ENCODE peak calls at places on chromosomes 7 and 10, in eight cellular contexts. Y is WTC11, D is B cell, A is cardiac muscle cell, X is AG10803, J is HFFc6, W is left lung, M is MCF 10A. I is an unnamed sample.

GRCh38 chr7:55054252-55054651 is 35.4 kb downstream of the EGFR start:
- DNase-seq in Y (no peak), D (no peak), A (no peak), X (peak), J (no peak), W (no peak), M (no peak), I (no peak)

GRCh38 chr10:111039522-111039921 is 37.3 kb upstream of the ADRA2A start:
- DNase-seq in Y (no peak), D (no peak), A (no peak), X (no peak), J (no peak), W (no peak), M (no peak), I (no peak)

GRCh38 chr7:97094531-97094930 is 23.0 kb upstream of the SDHAF3 start:
- DNase-seq in Y (no peak), D (no peak), A (no peak), X (no peak), J (no peak), W (no peak), M (no peak), I (no peak)

GRCh38 chr10:84820121-84820520 is 491.7 kb downstream of the CCSER2 start:
- DNase-seq in Y (no peak), D (no peak), A (no peak), X (no peak), J (no peak), W (no peak), M (peak), I (no peak)

GRCh38 chr10:13891542-13892431 is 305.0 kb downstream of the PRPF18 start:
- DNase-seq in Y (peak), D (peak), A (peak), X (peak), J (no peak), W (peak), M (no peak), I (no peak)

GRCh38 chr7:130922206-130923112 is 188.5 kb upstream of the KLF14 start:
- DNase-seq in Y (no peak), D (no peak), A (no peak), X (no peak), J (no peak), W (no peak), M (no peak), I (no peak)

GRCh38 chr7:35714407-35714806 is 19.5 kb upstream of the HERPUD2 start:
- DNase-seq in Y (no peak), D (no peak), A (no peak), X (no peak), J (no peak), W (no peak), M (no peak), I (no peak)

GRCh38 chr7:91050677-91051076 is 213.6 kb upstream of the FZD1 start:
- DNase-seq in Y (no peak), D (peak), A (no peak), X (no peak), J (no peak), W (no peak), M (no peak), I (no peak)

GRCh38 chr7:152709307-152710133 is 33.6 kb upstream of the XRCC2 start:
- DNase-seq in Y (no peak), D (no peak), A (no peak), X (no peak), J (no peak), W (no peak), M (peak), I (no peak)

GRCh38 chr10:44510716-44511115 is 125.8 kb upstream of the CXCL12 start:
- DNase-seq in Y (no peak), D (no peak), A (peak), X (peak), J (peak), W (no peak), M (peak), I (peak)

GRCh38 chr10:88318803-88319202 is 264.3 kb downstream of the RNLS start:
- DNase-seq in Y (peak), D (no peak), A (no peak), X (no peak), J (no peak), W (no peak), M (peak), I (no peak)

GRCh38 chr10:89086801-89087513 is 96.4 kb downstream of the FAS start:
- DNase-seq in Y (peak), D (no peak), A (peak), X (peak), J (peak), W (peak), M (peak), I (peak)

GRCh38 chr10:24440817-24441790 is 232.2 kb downstream of the KIAA1217 start:
- DNase-seq in Y (no peak), D (no peak), A (no peak), X (peak), J (peak), W (no peak), M (no peak), I (no peak)

GRCh38 chr7:70340236-70340635 is 742.0 kb downstream of the AUTS2 start:
- DNase-seq in Y (no peak), D (no peak), A (no peak), X (no peak), J (no peak), W (no peak), M (no peak), I (no peak)

GRCh38 chr10:71769279-71769823 is 4.0 kb downstream of the VSIR start:
- DNase-seq in Y (no peak), D (peak), A (no peak), X (no peak), J (peak), W (no peak), M (no peak), I (no peak)

GRCh38 chr10:68167271-68167670 is 58.0 kb downstream of the MYPN start:
- DNase-seq in Y (no peak), D (no peak), A (no peak), X (peak), J (no peak), W (no peak), M (no peak), I (no peak)

GRCh38 chr7:116417593-116418345 is 81.8 kb upstream of the CAV2 start:
- DNase-seq in Y (no peak), D (no peak), A (peak), X (no peak), J (no peak), W (no peak), M (no peak), I (no peak)

GRCh38 chr7:108406474-108406873 is 49.8 kb downstream of the NRCAM start:
- DNase-seq in Y (no peak), D (no peak), A (peak), X (peak), J (no peak), W (no peak), M (peak), I (peak)

GRCh38 chr10:72218756-72219155 is 2.7 kb upstream of the ASCC1 start:
- DNase-seq in Y (no peak), D (no peak), A (no peak), X (no peak), J (no peak), W (no peak), M (no peak), I (no peak)

GRCh38 chr7:27241189-27242045 is 1.2 kb upstream of the EVX1 start:
- DNase-seq in Y (no peak), D (no peak), A (no peak), X (no peak), J (no peak), W (no peak), M (no peak), I (no peak)

GRCh38 chr10:27513451-27514191 is 9.5 kb downstream of the RAB18 start:
- DNase-seq in Y (no peak), D (no peak), A (peak), X (peak), J (peak), W (no peak), M (no peak), I (no peak)

GRCh38 chr10:32060372-32060771 is 4.1 kb upstream of the KIF5B start:
- DNase-seq in Y (no peak), D (no peak), A (no peak), X (no peak), J (no peak), W (no peak), M (no peak), I (no peak)

GRCh38 chr7:115340828-115341227 is 418.9 kb downstream of the MDFIC start:
- DNase-seq in Y (no peak), D (no peak), A (peak), X (peak), J (peak), W (no peak), M (peak), I (peak)

GRCh38 chr7:131605280-131605878 is 49.0 kb upstream of the PODXL start:
- DNase-seq in Y (peak), D (no peak), A (peak), X (peak), J (no peak), W (no peak), M (no peak), I (no peak)

GRCh38 chr7:80224416-80224815 is 89.8 kb downstream of the GNAI1 start:
- DNase-seq in Y (no peak), D (no peak), A (no peak), X (no peak), J (no peak), W (no peak), M (no peak), I (no peak)

GRCh38 chr10:129744134-129744895 is 219.8 kb downstream of the EBF3 start:
- DNase-seq in Y (peak), D (no peak), A (no peak), X (no peak), J (no peak), W (no peak), M (no peak), I (no peak)

GRCh38 chr7:31043035-31043434 is 9.1 kb upstream of the ADCYAP1R1 start:
- DNase-seq in Y (peak), D (no peak), A (no peak), X (no peak), J (no peak), W (no peak), M (no peak), I (no peak)

GRCh38 chr7:28957822-28958234 is 302 bp downstream of the TRIL start:
- DNase-seq in Y (peak), D (peak), A (no peak), X (no peak), J (no peak), W (peak), M (no peak), I (no peak)

GRCh38 chr7:143240323-143241168 is 18.7 kb downstream of the TAS2R40 start:
- DNase-seq in Y (peak), D (peak), A (peak), X (peak), J (peak), W (no peak), M (peak), I (peak)

GRCh38 chr10:32384185-32384584 is 37.2 kb upstream of the EPC1 start:
- DNase-seq in Y (no peak), D (no peak), A (no peak), X (no peak), J (no peak), W (no peak), M (no peak), I (no peak)

DNA sequence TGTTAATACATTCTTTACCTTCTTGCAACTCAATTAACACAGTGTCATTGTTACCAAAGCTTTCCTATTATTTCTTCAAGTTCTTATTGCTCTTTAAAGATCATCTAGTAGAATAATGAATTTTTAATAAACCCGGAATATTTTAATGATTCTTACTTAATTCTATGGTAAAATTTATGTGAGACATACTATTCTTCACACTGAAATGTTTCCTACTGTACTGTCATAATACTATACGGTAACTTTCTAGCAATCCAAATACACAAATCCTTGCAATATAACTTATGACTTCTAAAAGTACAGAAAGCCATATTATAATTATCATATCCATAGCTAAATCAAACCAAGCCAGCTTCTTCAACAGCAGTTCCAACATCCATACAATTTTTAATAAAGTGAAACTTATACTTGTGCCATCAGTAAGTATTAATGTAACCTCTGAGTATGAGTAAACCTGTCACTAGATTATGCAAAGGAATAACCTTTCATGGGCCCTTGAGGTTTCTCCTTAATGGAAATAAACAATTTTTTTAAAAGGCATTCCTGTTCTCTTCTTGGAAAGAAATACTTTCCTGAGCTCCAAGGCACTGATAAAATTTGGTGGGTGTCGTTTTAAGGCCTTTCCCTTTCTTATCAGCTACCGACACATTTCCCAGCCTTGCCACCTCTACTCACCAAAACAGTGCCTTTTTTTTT is 87.4 kb downstream of the IMMP2L start:
- DNase-seq in Y (no peak), D (no peak), A (no peak), X (no peak), J (no peak), W (no peak), M (no peak), I (no peak)
- TF ChIP-seq CTCF in Y (no peak), D (no peak), A (no peak), X (no peak), J (no peak), W (no peak), M (no peak), I (no peak)

DNA sequence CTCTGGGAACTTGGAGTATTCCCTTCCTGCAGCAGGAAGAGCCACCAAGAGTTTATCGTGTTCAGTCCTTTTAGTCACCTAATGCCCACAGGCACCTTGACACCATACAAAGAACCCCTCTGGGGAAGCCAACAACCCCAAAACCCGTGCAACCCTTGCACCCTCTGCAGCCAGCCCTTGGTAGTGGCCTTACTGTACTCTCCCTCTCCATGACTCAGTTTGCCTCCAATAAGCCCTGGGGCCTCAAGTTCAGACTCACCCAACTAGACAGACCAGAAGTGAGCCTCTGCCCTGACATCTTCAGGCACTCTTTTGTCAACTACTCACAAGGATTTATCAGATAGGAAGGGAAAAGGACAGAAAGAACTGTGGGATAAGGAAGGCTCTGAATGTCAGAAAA is 30.9 kb downstream of the KCNMA1 start:
- DNase-seq in Y (no peak), D (no peak), A (no peak), X (no peak), J (no peak), W (no peak), M (no peak), I (no peak)
- TF ChIP-seq CTCF in Y (no peak), D (no peak), A (no peak), X (no peak), J (no peak), W (no peak), M (no peak), I (no peak)

GRCh38 chr7:78377532-78377931 is 579.0 kb downstream of the PHTF2 start:
- DNase-seq in Y (no peak), D (no peak), A (no peak), X (no peak), J (no peak), W (no peak), M (no peak), I (no peak)
- TF ChIP-seq CTCF in Y (no peak), D (no peak), A (no peak), X (no peak), J (peak), W (no peak), M (no peak), I (no peak)

GRCh38 chr10:115572740-115573455 is 479.7 kb downstream of the ATRNL1 start:
- DNase-seq in Y (peak), D (no peak), A (peak), X (no peak), J (no peak), W (no peak), M (peak), I (no peak)
- TF ChIP-seq CTCF in Y (peak), D (no peak), A (peak), X (no peak), J (peak), W (no peak), M (peak), I (no peak)

GRCh38 chr7:87564290-87564963 is 36.3 kb downstream of the ABCB1 start:
- DNase-seq in Y (peak), D (peak), A (peak), X (no peak), J (no peak), W (no peak), M (peak), I (no peak)
- TF ChIP-seq CTCF in Y (peak), D (peak), A (peak), X (peak), J (peak), W (no peak), M (peak), I (peak)

GRCh38 chr10:98030093-98030821 is at the start of gene CRTAC1:
- DNase-seq in Y (peak), D (no peak), A (peak), X (peak), J (no peak), W (peak), M (no peak), I (no peak)
- TF ChIP-seq CTCF in Y (no peak), D (no peak), A (no peak), X (no peak), J (no peak), W (no peak), M (no peak), I (no peak)

I was measured in AG09319.